ENCODE peak calls at places on chromosomes 16 and 17, in seven cellular contexts. W, G, D, I, S, N and R are unnamed samples.
A peak's percentile ranks its signal among the peaks of the same experiment; 100 is the strongest.

GRCh38 chr17:38910325-38910724 is 15.1 kb upstream of the LASP1NB start:
- DNase-seq in G (no peak), W (no peak), I (no peak), S (no peak), D (no peak), N (no peak), R (no peak)

GRCh38 chr17:76529224-76529642 is 8.3 kb downstream of the CYGB start:
- DNase-seq in W (no peak), S (no peak), N (peak; percentile 87), G (peak; percentile 86), I (peak; percentile 40), D (no peak), R (peak; percentile 88)

GRCh38 chr17:4307179-4307930 is 43.6 kb upstream of the ANKFY1 start:
- DNase-seq in N (no peak), W (no peak), D (no peak), S (no peak), G (no peak), I (no peak), R (no peak)

GRCh38 chr16:75341934-75342811 is 90.7 kb upstream of the BCAR1 start:
- DNase-seq in I (peak; percentile 99), G (peak; percentile 39), D (no peak), N (peak; percentile 47), W (no peak), S (peak; percentile 42), R (peak; percentile 65)

GRCh38 chr17:73232587-73233373 is 28.9 kb downstream of the CPSF4L start:
- DNase-seq in N (peak; percentile 51), W (peak; percentile 23), S (peak; percentile 59), G (no peak), I (peak; percentile 51), D (no peak), R (peak; percentile 23)

GRCh38 chr17:76497979-76498885 is 3.0 kb downstream of the RHBDF2 start:
- DNase-seq in I (peak; percentile 93), G (no peak), D (no peak), W (no peak), S (peak; percentile 69), N (peak; percentile 83), R (peak; percentile 93)

GRCh38 chr16:88988980-88989791 is 12.2 kb upstream of the CBFA2T3 start:
- DNase-seq in W (no peak), G (no peak), N (no peak), D (no peak), I (no peak), S (no peak), R (no peak)

GRCh38 chr16:53087101-53087500 is 32.3 kb downstream of the CHD9 start:
- DNase-seq in W (no peak), S (no peak), I (no peak), D (no peak), N (peak; percentile 30), G (no peak), R (peak; percentile 72)

GRCh38 chr17:68584904-68585303 is 16.3 kb downstream of the FAM20A start:
- DNase-seq in W (no peak), G (no peak), D (no peak), I (no peak), S (no peak), N (no peak), R (no peak)

GRCh38 chr17:68468785-68469184 is 11.5 kb upstream of the WIPI1 start:
- DNase-seq in I (no peak), N (no peak), S (no peak), W (no peak), D (no peak), G (no peak), R (peak; percentile 12)

GRCh38 chr16:85557083-85557975 is 55.8 kb upstream of the GSE1 start:
- DNase-seq in N (no peak), W (peak; percentile 31), I (no peak), S (peak; percentile 45), G (no peak), D (no peak), R (no peak)

GRCh38 chr16:23896832-23897821 is 61.3 kb downstream of the PRKCB start:
- DNase-seq in G (no peak), I (no peak), W (no peak), N (no peak), D (no peak), S (no peak), R (no peak)

GRCh38 chr16:25210758-25211157 is 6.0 kb upstream of the AQP8 start:
- DNase-seq in S (no peak), D (no peak), G (no peak), W (no peak), I (no peak), N (no peak), R (peak; percentile 83)

GRCh38 chr16:64094992-64095579 is 1026.8 kb downstream of the CDH11 start:
- DNase-seq in W (no peak), I (no peak), G (no peak), S (no peak), D (no peak), N (peak; percentile 56), R (peak; percentile 33)

GRCh38 chr16:48605518-48606110 is 4.4 kb downstream of the N4BP1 start:
- DNase-seq in W (no peak), I (no peak), D (no peak), G (no peak), S (no peak), N (no peak), R (no peak)

GRCh38 chr16:57647136-57647875 is 18.9 kb downstream of the ADGRG1 start:
- DNase-seq in N (no peak), I (peak; percentile 45), D (no peak), W (no peak), G (no peak), S (no peak), R (no peak)

GRCh38 chr17:37826497-37827115 is 81.7 kb upstream of the HNF1B start:
- DNase-seq in N (no peak), S (no peak), W (no peak), I (no peak), G (no peak), D (no peak), R (no peak)

GRCh38 chr16:67678354-67679023 is 11.9 kb downstream of the C16orf86 start:
- DNase-seq in N (no peak), D (no peak), W (no peak), I (no peak), S (peak; percentile 23), G (no peak), R (no peak)

GRCh38 chr16:83312015-83312734 is 495.6 kb upstream of the HSBP1 start:
- DNase-seq in S (no peak), N (peak; percentile 25), D (no peak), G (no peak), I (no peak), W (no peak), R (no peak)

GRCh38 chr17:1012823-1013728 is 16.1 kb downstream of the TIMM22 start:
- DNase-seq in N (no peak), D (no peak), W (no peak), G (no peak), S (no peak), I (no peak), R (no peak)

GRCh38 chr17:17358060-17358751 is 55.0 kb downstream of the NT5M start:
- DNase-seq in W (no peak), N (no peak), D (no peak), I (no peak), G (no peak), S (no peak), R (no peak)

GRCh38 chr17:49381033-49381432 is 19.0 kb upstream of the ZNF652 start:
- DNase-seq in I (no peak), W (no peak), S (no peak), N (no peak), D (no peak), G (no peak), R (no peak)

GRCh38 chr17:6706996-6707395 is 6.2 kb downstream of the SLC13A5 start:
- DNase-seq in W (no peak), S (no peak), D (no peak), G (no peak), N (no peak), I (no peak), R (no peak)

GRCh38 chr16:51820176-51820575 is 669.1 kb upstream of the SALL1 start:
- DNase-seq in G (no peak), S (no peak), W (no peak), D (no peak), N (no peak), I (no peak), R (no peak)

GRCh38 chr16:31181102-31181830 is 1.3 kb downstream of the FUS start:
- DNase-seq in G (no peak), W (no peak), S (peak; percentile 22), I (peak; percentile 29), N (peak; percentile 43), D (no peak), R (peak; percentile 44)

GRCh38 chr17:16214190-16215001 is 938 bp downstream of the NCOR1 start:
- DNase-seq in N (no peak), G (no peak), S (peak; percentile 55), W (no peak), I (peak; percentile 70), D (no peak), R (peak; percentile 11)

GRCh38 chr17:74870512-74870911 is 2.3 kb downstream of the FDXR start:
- DNase-seq in N (peak; percentile 56), S (no peak), D (no peak), I (no peak), G (no peak), W (no peak), R (peak; percentile 70)

GRCh38 chr17:49555495-49556018 is 20.1 kb upstream of the NXPH3 start:
- DNase-seq in S (no peak), G (no peak), N (no peak), D (no peak), W (no peak), I (no peak), R (no peak)

GRCh38 chr17:6098466-6099180 is 28.4 kb downstream of the WSCD1 start:
- DNase-seq in I (peak; percentile 98), W (no peak), D (no peak), N (no peak), G (no peak), S (no peak), R (no peak)

GRCh38 chr16:27460213-27460612 is 58.2 kb downstream of the IL21R start:
- DNase-seq in I (no peak), W (no peak), D (no peak), G (no peak), S (no peak), N (no peak), R (no peak)

GRCh38 chr16:81094771-81095251 is 1.4 kb downstream of the GCSH start:
- DNase-seq in S (no peak), N (no peak), G (no peak), I (no peak), D (no peak), W (no peak), R (peak; percentile 16)

GRCh38 chr17:3845361-3845753 is 689 bp downstream of the NCBP3 start:
- DNase-seq in W (peak; percentile 3), I (peak; percentile 39), N (peak; percentile 52), S (peak; percentile 25), D (no peak), G (no peak), R (no peak)

GRCh38 chr16:73232555-73233422 is 184.9 kb upstream of the ZFHX3 start:
- DNase-seq in N (peak; percentile 72), W (no peak), D (no peak), S (peak; percentile 25), I (no peak), G (peak; percentile 71), R (peak; percentile 100)